ENCODE peak calls at places on chromosome 7, in five cellular contexts. I is IMR-90, J is mesenchymal stem cell, Y is H1, G is neuronal stem cell. N is an unnamed sample.

GRCh38 chr7:17599733-17600685 is 301.6 kb downstream of the AHR start:
- DNase-seq in G (no peak), I (peak), J (peak), Y (no peak), N (no peak)

GRCh38 chr7:13850185-13850752 is 139.2 kb downstream of the ETV1 start:
- DNase-seq in Y (no peak), I (peak), G (no peak), J (peak), N (no peak)

GRCh38 chr7:120714945-120715344 is 143.0 kb downstream of the TSPAN12 start:
- DNase-seq in G (no peak), I (no peak), Y (no peak), J (no peak), N (no peak)

GRCh38 chr7:84196007-84196551 is 1.5 kb upstream of the SEMA3A start:
- DNase-seq in G (no peak), I (peak), J (peak), Y (no peak), N (peak)

GRCh38 chr7:100547872-100548271 is 8.9 kb downstream of the AGFG2 start:
- DNase-seq in Y (no peak), I (no peak), J (no peak), G (no peak), N (no peak)

GRCh38 chr7:117219485-117219884 is 103.4 kb downstream of the WNT2 start:
- DNase-seq in I (peak), G (no peak), J (no peak), Y (no peak), N (no peak)

GRCh38 chr7:99369767-99370353 is 4.7 kb upstream of the ARPC1B start:
- DNase-seq in J (no peak), Y (no peak), I (peak), G (no peak), N (no peak)

GRCh38 chr7:129468547-129468946 is 33.8 kb upstream of the SMKR1 start:
- DNase-seq in I (no peak), Y (no peak), J (peak), G (no peak), N (no peak)

GRCh38 chr7:102287082-102287464 is 405 bp downstream of the SH2B2 start:
- DNase-seq in J (no peak), G (peak), I (no peak), Y (no peak), N (no peak)

GRCh38 chr7:121960678-121961461 is 87.9 kb downstream of the PTPRZ1 start:
- DNase-seq in G (no peak), I (peak), Y (peak), J (peak), N (peak)

GRCh38 chr7:130201796-130202195 is 3.4 kb downstream of the TMEM209 start:
- DNase-seq in J (no peak), Y (no peak), G (no peak), I (no peak), N (no peak)

GRCh38 chr7:157975401-157976372 is 611.9 kb downstream of the PTPRN2 start:
- DNase-seq in Y (no peak), I (no peak), G (no peak), J (no peak), N (peak)

GRCh38 chr7:25940086-25940906 is 211.7 kb upstream of the NFE2L3 start:
- DNase-seq in G (no peak), Y (no peak), J (no peak), I (no peak), N (no peak)

GRCh38 chr7:46396501-46396900 is 475.4 kb upstream of the IGFBP3 start:
- DNase-seq in Y (no peak), I (no peak), J (no peak), G (no peak), N (no peak)

GRCh38 chr7:65509368-65510186 is 135.9 kb downstream of the ZNF92 start:
- DNase-seq in J (no peak), G (peak), Y (no peak), I (no peak), N (no peak)

GRCh38 chr7:5452937-5453540 is 29.4 kb upstream of the TNRC18 start:
- DNase-seq in J (peak), G (peak), Y (no peak), I (peak), N (peak)

GRCh38 chr7:105439174-105439893 is 50.6 kb upstream of the SRPK2 start:
- DNase-seq in I (peak), J (peak), Y (no peak), G (no peak), N (no peak)

DNA sequence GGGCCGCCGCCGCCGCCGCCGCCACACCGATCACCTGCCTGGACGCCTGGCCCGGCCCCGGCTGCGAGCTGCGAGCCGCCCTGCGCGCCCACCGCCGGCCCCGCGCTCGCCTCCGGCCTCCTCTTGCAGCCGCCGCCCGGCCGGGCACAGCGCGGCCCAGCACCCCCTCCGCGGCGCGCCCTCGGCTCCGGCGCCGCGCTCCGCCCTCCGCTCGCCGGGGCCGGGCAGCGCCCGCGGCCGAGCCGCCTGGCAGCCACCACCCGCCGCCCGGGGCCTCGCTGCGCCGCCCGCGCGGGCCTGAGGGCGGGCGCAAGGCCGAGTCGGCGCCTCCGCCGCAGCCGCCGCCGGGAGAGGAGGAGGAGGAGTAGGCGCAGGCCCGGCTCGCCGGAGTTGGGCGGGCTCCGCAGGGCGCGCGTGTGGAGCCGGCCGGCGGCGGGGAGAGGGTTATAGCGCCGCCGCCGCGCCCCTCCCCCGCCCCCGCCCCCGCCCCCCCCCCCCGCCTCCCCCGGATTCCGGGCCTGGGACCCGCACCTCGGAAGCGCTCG is at the start of gene PDGFA:
- DNase-seq in I (peak), Y (no peak), J (peak), G (no peak), N (no peak)
- H3K14ac ChIP-seq in I (peak), Y (no peak), J (no peak), G (peak), N (peak)

GRCh38 chr7:70744414-70744942 is 387.5 kb upstream of the GALNT17 start:
- DNase-seq in Y (no peak), I (no peak), G (no peak), J (no peak), N (no peak)

GRCh38 chr7:70739646-70740045 is 392.3 kb upstream of the GALNT17 start:
- DNase-seq in J (no peak), I (no peak), Y (no peak), G (no peak), N (no peak)

GRCh38 chr7:70743531-70743930 is 388.4 kb upstream of the GALNT17 start:
- DNase-seq in G (no peak), I (no peak), J (no peak), Y (no peak), N (no peak)

GRCh38 chr7:70738486-70738885 is 393.5 kb upstream of the GALNT17 start:
- DNase-seq in I (no peak), Y (no peak), J (no peak), G (no peak), N (no peak)

GRCh38 chr7:70741666-70742065 is 390.3 kb upstream of the GALNT17 start:
- DNase-seq in Y (no peak), I (no peak), G (no peak), J (no peak), N (no peak)
- H3K14ac ChIP-seq in Y (no peak), I (no peak), G (no peak), J (no peak), N (no peak)

GRCh38 chr7:77536413-77537135 is 521 bp upstream of the PTPN12 start:
- DNase-seq in J (peak), G (peak), I (peak), Y (peak), N (peak)
- H3K14ac ChIP-seq in J (no peak), G (peak), I (peak), Y (peak), N (peak)

GRCh38 chr7:133789951-133790350 is 337.2 kb upstream of the LRGUK start:
- DNase-seq in Y (no peak), J (peak), I (peak), G (no peak), N (no peak)
- H3K14ac ChIP-seq in Y (no peak), J (no peak), I (no peak), G (no peak), N (no peak)

DNA sequence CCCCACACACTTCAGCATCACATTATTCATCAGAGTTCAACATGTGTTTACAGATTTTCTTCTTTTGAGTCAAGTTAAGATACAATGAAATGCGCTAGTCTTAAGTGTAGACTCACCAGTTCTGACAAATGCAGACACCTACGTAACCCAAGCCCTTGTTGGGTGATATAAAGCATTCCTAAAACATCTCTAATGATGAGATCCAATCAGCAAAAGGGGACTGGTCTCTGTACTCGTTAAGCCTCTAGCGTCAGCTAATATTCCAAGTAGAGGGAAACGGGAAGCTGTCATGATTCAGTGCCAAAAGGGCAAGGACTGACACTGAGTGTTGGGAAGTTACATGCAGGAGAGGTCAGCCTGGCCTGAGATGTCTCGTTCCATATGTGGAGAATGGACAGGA is 38.7 kb upstream of the TRIL start:
- DNase-seq in J (peak), Y (no peak), I (no peak), G (no peak), N (no peak)
- H3K14ac ChIP-seq in J (no peak), Y (no peak), I (no peak), G (no peak), N (no peak)

GRCh38 chr7:141551773-141552162 is 558 bp downstream of the AGK start:
- DNase-seq in J (no peak), I (no peak), G (no peak), Y (no peak), N (no peak)
- H3K14ac ChIP-seq in J (no peak), I (peak), G (peak), Y (no peak), N (peak)

DNA sequence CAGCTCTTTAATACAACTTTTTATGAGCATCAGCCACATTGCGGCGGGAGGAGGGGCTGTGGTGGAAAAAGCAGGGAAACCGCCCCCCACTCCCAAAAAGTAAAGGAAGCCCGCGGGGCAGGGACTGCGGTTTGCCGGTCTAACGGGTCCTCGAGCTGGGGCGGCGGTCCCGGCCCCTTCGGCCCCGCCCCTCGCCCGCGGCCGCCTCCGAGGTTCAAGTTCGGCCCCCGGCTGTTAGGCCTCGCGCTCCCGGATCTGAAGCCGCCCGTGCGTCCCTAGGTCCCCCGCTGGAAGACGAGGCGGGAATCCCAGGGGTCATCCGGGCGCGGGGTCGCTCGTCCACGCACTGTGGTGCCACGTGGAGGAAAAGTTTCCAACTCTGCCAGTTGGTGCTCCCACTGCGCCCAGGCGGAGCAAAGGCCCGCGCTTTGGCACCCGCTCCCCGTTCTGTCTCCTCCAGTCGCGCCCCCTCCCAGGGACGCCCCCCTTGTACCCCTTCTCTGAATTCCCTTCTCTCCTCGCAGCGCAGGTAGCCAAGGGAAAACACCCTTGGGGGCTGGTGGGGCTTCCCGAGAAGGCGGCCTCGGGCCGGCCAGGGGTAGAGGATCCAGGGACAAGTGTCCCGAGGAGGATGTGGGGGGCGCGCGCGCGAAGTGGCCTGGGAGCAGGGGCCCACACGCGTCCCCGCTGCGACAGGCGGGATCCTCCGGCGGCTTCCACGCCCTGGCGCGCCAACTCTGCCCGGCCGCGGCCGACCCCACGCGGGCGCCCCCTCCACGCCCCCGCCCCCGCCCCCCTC is 798 bp upstream of the AUTS2 start:
- DNase-seq in G (peak), I (no peak), J (peak), Y (no peak), N (peak)
- H3K14ac ChIP-seq in G (no peak), I (no peak), J (no peak), Y (no peak), N (no peak)

GRCh38 chr7:22219739-22220493 is 137.0 kb downstream of the RAPGEF5 start:
- DNase-seq in G (no peak), Y (no peak), I (no peak), J (peak), N (no peak)
- H3K14ac ChIP-seq in G (no peak), Y (no peak), I (no peak), J (no peak), N (no peak)

GRCh38 chr7:22361795-22362194 is 4.8 kb upstream of the RAPGEF5 start:
- DNase-seq in G (no peak), I (peak), J (no peak), Y (no peak), N (no peak)
- H3K14ac ChIP-seq in G (no peak), I (no peak), J (no peak), Y (no peak), N (no peak)

DNA sequence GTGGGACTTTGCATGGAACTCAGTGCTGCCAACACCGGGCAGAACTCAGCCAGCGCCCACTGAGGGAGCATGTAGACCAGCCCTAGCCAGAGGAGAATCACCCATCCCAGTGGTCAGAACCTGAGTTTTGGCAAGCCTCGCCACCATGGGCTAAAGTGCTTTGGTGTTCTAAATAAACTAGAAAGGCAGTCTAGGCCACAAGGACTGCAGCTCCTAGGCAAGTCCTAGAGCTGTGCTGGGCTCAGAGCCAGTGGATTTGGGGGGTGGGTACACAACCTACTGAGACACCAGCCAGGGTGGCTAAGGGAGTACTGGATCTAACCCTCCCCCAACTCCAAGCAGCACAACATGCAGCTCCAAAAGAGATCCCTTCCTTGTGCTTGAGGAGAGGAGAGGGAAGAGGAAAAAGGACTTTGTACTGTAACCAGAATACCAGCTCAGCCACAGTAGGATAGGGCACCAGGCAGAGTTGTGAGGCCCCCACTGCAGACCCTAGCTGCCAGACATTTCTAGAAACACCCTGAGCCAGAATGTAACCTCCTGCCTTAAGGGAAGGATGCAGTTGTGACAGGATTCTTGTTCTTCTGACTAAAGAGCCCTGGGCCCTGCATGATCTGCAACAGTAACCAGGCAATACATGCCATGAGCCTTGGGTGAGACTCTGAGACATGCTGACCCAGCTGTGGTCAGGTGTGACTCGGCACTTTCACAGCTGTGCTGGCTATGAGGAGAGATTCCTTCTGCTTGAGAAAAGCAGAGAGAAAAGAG is 24.4 kb downstream of the GSDME start:
- DNase-seq in Y (no peak), J (peak), I (peak), G (no peak), N (no peak)
- H3K14ac ChIP-seq in Y (no peak), J (no peak), I (peak), G (no peak), N (no peak)

N was measured in H9.